ENCODE peak calls at places on chromosome 3, in eight cellular contexts. W is stimulated activated naive CD8-positive, alpha-beta T cell treated with anti-CD3 and anti-CD28 coated beads, Interleukin-15, Interleukin-2, amounts not matched to agents 100 U/mL and 50 U/mL, for 24 hours; Z is HS-5; Q is AG08395; E is psoas muscle; G is M059J; U is fibroblast of mammary gland; K is lung. Y is an unnamed sample.

GRCh38 chr3:59808431-59808830 is 758.6 kb upstream of the CFAP20DC start:
- DNase-seq in K (no peak), U (no peak), Q (no peak), G (no peak), E (no peak), Z (no peak), W (no peak), Y (no peak)

GRCh38 chr3:147406255-147407023 is at the start of gene ZIC4:
- DNase-seq in Z (no peak), E (no peak), Q (no peak), W (no peak), U (no peak), K (no peak), G (no peak), Y (no peak)

GRCh38 chr3:113013593-113013992 is 22.8 kb downstream of the GTPBP8 start:
- DNase-seq in G (no peak), K (no peak), E (no peak), Q (no peak), Z (no peak), U (no peak), W (no peak), Y (no peak)

GRCh38 chr3:70120360-70120966 is 120.9 kb downstream of the SAMMSON start:
- DNase-seq in K (peak; percentile 50), Q (no peak), U (peak; percentile 65), Z (peak; percentile 34), G (peak; percentile 57), E (peak; percentile 64), W (peak; percentile 71), Y (peak; percentile 25)

GRCh38 chr3:195818301-195818700 is 6.6 kb upstream of the MUC4 start:
- DNase-seq in E (no peak), Z (no peak), W (no peak), Q (no peak), K (no peak), U (no peak), G (no peak), Y (no peak)

GRCh38 chr3:177517906-177518305 is 320.6 kb upstream of the TBL1XR1 start:
- DNase-seq in U (no peak), K (no peak), W (no peak), Q (no peak), E (no peak), Z (no peak), G (no peak), Y (no peak)

GRCh38 chr3:60384352-60384751 is 866.9 kb downstream of the FHIT start:
- DNase-seq in U (no peak), E (no peak), W (no peak), Z (no peak), Q (no peak), K (no peak), G (peak; percentile 38), Y (no peak)

GRCh38 chr3:4741404-4742307 is 237.6 kb upstream of the BHLHE40 start:
- DNase-seq in G (peak; percentile 96), U (peak; percentile 99), K (peak; percentile 69), Q (peak; percentile 94), E (no peak), Z (peak; percentile 90), W (peak; percentile 32), Y (peak; percentile 93)

GRCh38 chr3:121063628-121064027 is 155.6 kb downstream of the STXBP5L start:
- DNase-seq in U (no peak), E (no peak), W (no peak), K (no peak), Z (no peak), G (no peak), Q (no peak), Y (no peak)

GRCh38 chr3:78818161-78818985 is 949.4 kb downstream of the ROBO1 start:
- DNase-seq in W (no peak), G (peak; percentile 93), K (no peak), E (no peak), U (no peak), Q (no peak), Z (no peak), Y (no peak)

GRCh38 chr3:190258634-190259033 is 63.6 kb downstream of the CLDN1 start:
- DNase-seq in E (no peak), U (no peak), Z (no peak), W (no peak), Q (no peak), G (no peak), K (no peak), Y (no peak)

GRCh38 chr3:60775956-60776355 is 475.3 kb downstream of the FHIT start:
- DNase-seq in U (no peak), K (no peak), G (peak; percentile 23), E (no peak), W (no peak), Z (no peak), Q (no peak), Y (no peak)

GRCh38 chr3:151439652-151440125 is 21.2 kb downstream of the IGSF10 start:
- DNase-seq in K (no peak), Q (peak; percentile 69), W (no peak), U (peak; percentile 77), Z (peak; percentile 53), E (no peak), G (peak; percentile 82), Y (peak; percentile 74)

GRCh38 chr3:13110678-13111116 is 37.5 kb upstream of the IQSEC1 start:
- DNase-seq in W (peak; percentile 30), G (peak; percentile 65), Z (no peak), Q (no peak), U (no peak), E (no peak), K (no peak), Y (peak; percentile 20)

GRCh38 chr3:134601539-134602439 is 49.0 kb downstream of the KY start:
- DNase-seq in G (peak; percentile 69), W (no peak), E (no peak), U (peak; percentile 21), K (no peak), Z (no peak), Q (peak; percentile 67), Y (peak; percentile 63)

GRCh38 chr3:11607816-11608215 is 35.9 kb downstream of the VGLL4 start:
- DNase-seq in W (no peak), Q (no peak), Z (no peak), G (no peak), K (no peak), E (no peak), U (no peak), Y (no peak)